ENCODE peak calls at places on chromosome 15, in five cellular contexts. One of them, this sample, is unnamed.
A peak's percentile ranks its signal among the peaks of the same experiment; 100 is the strongest.

GRCh38 chr15:26631894-26632293 is 141.0 kb downstream of the GABRB3 start:
- DNase-seq in GM12864: no peak
- DNase-seq in iPS-NIHi11: no peak
- DNase-seq in astrocyte: no peak
- DNase-seq in NCI-H460: no peak
- DNase-seq in this sample: no peak

GRCh38 chr15:62781081-62781497 is 261.5 kb upstream of the TPM1 start:
- DNase-seq in GM12864: no peak
- DNase-seq in iPS-NIHi11: no peak
- DNase-seq in astrocyte: peak; percentile 15
- DNase-seq in NCI-H460: no peak
- DNase-seq in this sample: no peak

GRCh38 chr15:32736351-32737061 is 18.7 kb downstream of the GREM1 start:
- DNase-seq in GM12864: no peak
- DNase-seq in iPS-NIHi11: no peak
- DNase-seq in astrocyte: no peak
- DNase-seq in NCI-H460: no peak
- DNase-seq in this sample: no peak

GRCh38 chr15:56913670-56914069 is 4.8 kb upstream of the TCF12 start:
- DNase-seq in GM12864: no peak
- DNase-seq in iPS-NIHi11: peak; percentile 3
- DNase-seq in astrocyte: peak; percentile 86
- DNase-seq in NCI-H460: no peak
- DNase-seq in this sample: no peak

GRCh38 chr15:58146734-58147133 is 8.6 kb downstream of the AQP9 start:
- DNase-seq in GM12864: no peak
- DNase-seq in iPS-NIHi11: no peak
- DNase-seq in astrocyte: no peak
- DNase-seq in NCI-H460: no peak
- DNase-seq in this sample: no peak

GRCh38 chr15:74381481-74381880 is 14.0 kb upstream of the CYP11A1 start:
- DNase-seq in GM12864: no peak
- DNase-seq in iPS-NIHi11: no peak
- DNase-seq in astrocyte: no peak
- DNase-seq in NCI-H460: no peak
- DNase-seq in this sample: no peak

GRCh38 chr15:84832446-84833040 is 15.4 kb downstream of the ALPK3 start:
- DNase-seq in GM12864: no peak
- DNase-seq in iPS-NIHi11: no peak
- DNase-seq in astrocyte: no peak
- DNase-seq in NCI-H460: no peak
- DNase-seq in this sample: no peak

GRCh38 chr15:42081463-42081830 is 12.9 kb downstream of the PLA2G4D start:
- DNase-seq in GM12864: no peak
- DNase-seq in iPS-NIHi11: no peak
- DNase-seq in astrocyte: no peak
- DNase-seq in NCI-H460: no peak
- DNase-seq in this sample: no peak

GRCh38 chr15:31852933-31853332 is 177.4 kb upstream of the CHRNA7 start:
- DNase-seq in GM12864: no peak
- DNase-seq in iPS-NIHi11: no peak
- DNase-seq in astrocyte: no peak
- DNase-seq in NCI-H460: no peak
- DNase-seq in this sample: no peak

GRCh38 chr15:69390575-69390974 is 23.6 kb upstream of the KIF23 start:
- DNase-seq in GM12864: no peak
- DNase-seq in iPS-NIHi11: no peak
- DNase-seq in astrocyte: peak; percentile 78
- DNase-seq in NCI-H460: no peak
- DNase-seq in this sample: no peak

GRCh38 chr15:70152070-70152480 is 54.4 kb upstream of the TLE3 start:
- DNase-seq in GM12864: no peak
- DNase-seq in iPS-NIHi11: no peak
- DNase-seq in astrocyte: peak; percentile 53
- DNase-seq in NCI-H460: no peak
- DNase-seq in this sample: no peak

GRCh38 chr15:34853001-34853758 is 57.8 kb upstream of the ACTC1 start:
- DNase-seq in GM12864: no peak
- DNase-seq in iPS-NIHi11: no peak
- DNase-seq in astrocyte: peak; percentile 30
- DNase-seq in NCI-H460: no peak
- DNase-seq in this sample: no peak

GRCh38 chr15:99095626-99096025 is 9.3 kb upstream of the SYNM start:
- DNase-seq in GM12864: no peak
- DNase-seq in iPS-NIHi11: no peak
- DNase-seq in astrocyte: no peak
- DNase-seq in NCI-H460: no peak
- DNase-seq in this sample: no peak

GRCh38 chr15:58065445-58066041 is at the start of gene ALDH1A2:
- DNase-seq in GM12864: no peak
- DNase-seq in iPS-NIHi11: peak; percentile 49
- DNase-seq in astrocyte: no peak
- DNase-seq in NCI-H460: no peak
- DNase-seq in this sample: no peak

GRCh38 chr15:40051616-40052415 is 12.8 kb upstream of the SRP14 start:
- DNase-seq in GM12864: no peak
- DNase-seq in iPS-NIHi11: no peak
- DNase-seq in astrocyte: no peak
- DNase-seq in NCI-H460: no peak
- DNase-seq in this sample: no peak

GRCh38 chr15:69593981-69594966 is 141.7 kb downstream of the RPLP1 start:
- DNase-seq in GM12864: no peak
- DNase-seq in iPS-NIHi11: no peak
- DNase-seq in astrocyte: peak; percentile 93
- DNase-seq in NCI-H460: peak; percentile 87
- DNase-seq in this sample: no peak

GRCh38 chr15:65757256-65757655 is 34.8 kb downstream of the DENND4A start:
- DNase-seq in GM12864: no peak
- DNase-seq in iPS-NIHi11: no peak
- DNase-seq in astrocyte: no peak
- DNase-seq in NCI-H460: no peak
- DNase-seq in this sample: no peak

GRCh38 chr15:68730491-68731317 is 90.0 kb downstream of the ANP32A start:
- DNase-seq in GM12864: peak; percentile 10
- DNase-seq in iPS-NIHi11: peak; percentile 56
- DNase-seq in astrocyte: peak; percentile 26
- DNase-seq in NCI-H460: peak; percentile 18
- DNase-seq in this sample: no peak

GRCh38 chr15:48507416-48508065 is 138.0 kb downstream of the FBN1 start:
- DNase-seq in GM12864: peak; percentile 27
- DNase-seq in iPS-NIHi11: peak; percentile 71
- DNase-seq in astrocyte: peak; percentile 45
- DNase-seq in NCI-H460: peak; percentile 53
- DNase-seq in this sample: peak; percentile 8

GRCh38 chr15:85131915-85132314 is 150.3 kb downstream of the PDE8A start:
- DNase-seq in GM12864: no peak
- DNase-seq in iPS-NIHi11: no peak
- DNase-seq in astrocyte: no peak
- DNase-seq in NCI-H460: no peak
- DNase-seq in this sample: no peak

GRCh38 chr15:38002883-38003477 is 68.5 kb downstream of the TMCO5A start:
- DNase-seq in GM12864: peak; percentile 33
- DNase-seq in iPS-NIHi11: peak; percentile 51
- DNase-seq in astrocyte: peak; percentile 60
- DNase-seq in NCI-H460: peak; percentile 49
- DNase-seq in this sample: peak; percentile 38

GRCh38 chr15:99435138-99435695 is 130.6 kb upstream of the MEF2A start:
- DNase-seq in GM12864: no peak
- DNase-seq in iPS-NIHi11: peak; percentile 50
- DNase-seq in astrocyte: no peak
- DNase-seq in NCI-H460: no peak
- DNase-seq in this sample: no peak

GRCh38 chr15:77186518-77187095 is 115.7 kb upstream of the TSPAN3 start:
- DNase-seq in GM12864: no peak
- DNase-seq in iPS-NIHi11: peak; percentile 14
- DNase-seq in astrocyte: peak; percentile 9
- DNase-seq in NCI-H460: no peak
- DNase-seq in this sample: peak; percentile 39

GRCh38 chr15:89827821-89828220 is 13.2 kb upstream of the ANPEP start:
- DNase-seq in GM12864: no peak
- DNase-seq in iPS-NIHi11: no peak
- DNase-seq in astrocyte: no peak
- DNase-seq in NCI-H460: no peak
- DNase-seq in this sample: no peak

GRCh38 chr15:28003302-28004037 is 95.6 kb downstream of the OCA2 start:
- DNase-seq in GM12864: no peak
- DNase-seq in iPS-NIHi11: no peak
- DNase-seq in astrocyte: no peak
- DNase-seq in NCI-H460: no peak
- DNase-seq in this sample: no peak

GRCh38 chr15:68389936-68390790 is 41.8 kb downstream of the ITGA11 start:
- DNase-seq in GM12864: peak; percentile 24
- DNase-seq in iPS-NIHi11: no peak
- DNase-seq in astrocyte: peak; percentile 87
- DNase-seq in NCI-H460: no peak
- DNase-seq in this sample: peak; percentile 37

GRCh38 chr15:91950054-91950453 is 96.5 kb downstream of the SLCO3A1 start:
- DNase-seq in GM12864: no peak
- DNase-seq in iPS-NIHi11: no peak
- DNase-seq in astrocyte: no peak
- DNase-seq in NCI-H460: no peak
- DNase-seq in this sample: no peak